ENCODE peak calls at places on chromosome 17, in ten cellular contexts. W is HL-60; X is CD8-positive, alpha-beta T cell; H is GM23338; M is tibial nerve; P is tibial artery; R is GM12865; E is dorsolateral prefrontal cortex; A is IMR-90; Z is ovary. Y is an unnamed sample.

GRCh38 chr17:56679767-56680422 is 86.4 kb downstream of the NOG start:
- DNase-seq in W (no peak), X (no peak), H (no peak), M (no peak), P (no peak), R (no peak), E (no peak), A (no peak), Z (no peak), Y (no peak)

GRCh38 chr17:286571-286970 is 66.0 kb downstream of the RPH3AL start:
- DNase-seq in W (no peak), X (no peak), H (no peak), M (no peak), P (no peak), R (no peak), E (no peak), A (no peak), Z (no peak), Y (no peak)

GRCh38 chr17:45123930-45124796 is 8.2 kb downstream of the PLCD3 start:
- DNase-seq in W (peak), X (no peak), H (peak), M (no peak), P (peak), R (peak), E (no peak), A (peak), Z (peak), Y (peak)

GRCh38 chr17:81517339-81518112 is 4.9 kb upstream of the ACTG1 start:
- DNase-seq in W (no peak), X (no peak), H (peak), M (no peak), P (no peak), R (peak), E (no peak), A (no peak), Z (no peak), Y (no peak)

GRCh38 chr17:50925296-50925891 is 59.2 kb upstream of the TOB1 start:
- DNase-seq in W (no peak), X (no peak), H (peak), M (no peak), P (no peak), R (no peak), E (no peak), A (no peak), Z (no peak), Y (no peak)

GRCh38 chr17:55746466-55746865 is 4.4 kb upstream of the PCTP start:
- DNase-seq in W (no peak), X (no peak), H (no peak), M (no peak), P (no peak), R (no peak), E (no peak), A (no peak), Z (no peak), Y (no peak)

GRCh38 chr17:74485841-74486240 is 19.4 kb downstream of the CD300A start:
- DNase-seq in W (no peak), X (no peak), H (no peak), M (no peak), P (no peak), R (no peak), E (no peak), A (no peak), Z (no peak), Y (no peak)

GRCh38 chr17:68580236-68580903 is 20.8 kb downstream of the FAM20A start:
- DNase-seq in W (peak), X (no peak), H (no peak), M (peak), P (peak), R (no peak), E (no peak), A (peak), Z (peak), Y (no peak)

GRCh38 chr17:7836596-7837374 is 2.8 kb downstream of the KDM6B start:
- DNase-seq in W (no peak), X (no peak), H (peak), M (peak), P (peak), R (peak), E (no peak), A (peak), Z (peak), Y (peak)

GRCh38 chr17:27585153-27585681 is 45.8 kb upstream of the LGALS9 start:
- DNase-seq in W (no peak), X (no peak), H (no peak), M (no peak), P (no peak), R (peak), E (no peak), A (no peak), Z (no peak), Y (no peak)

GRCh38 chr17:70913086-70913485 is 743.8 kb downstream of the KCNJ2 start:
- DNase-seq in W (no peak), X (no peak), H (no peak), M (no peak), P (no peak), R (no peak), E (no peak), A (peak), Z (no peak), Y (no peak)

GRCh38 chr17:53627511-53627910 is 195.2 kb upstream of the KIF2B start:
- DNase-seq in W (no peak), X (no peak), H (no peak), M (no peak), P (no peak), R (no peak), E (no peak), A (peak), Z (no peak), Y (no peak)

GRCh38 chr17:67435122-67435521 is 58.0 kb downstream of the PITPNC1 start:
- DNase-seq in W (peak), X (peak), H (no peak), M (no peak), P (no peak), R (no peak), E (no peak), A (no peak), Z (no peak), Y (no peak)

GRCh38 chr17:55295411-55296170 is 30.8 kb downstream of the HLF start:
- DNase-seq in W (peak), X (peak), H (peak), M (peak), P (peak), R (peak), E (no peak), A (peak), Z (peak), Y (peak)

GRCh38 chr17:60526726-60527125 is 684 bp upstream of the APPBP2 start:
- DNase-seq in W (no peak), X (no peak), H (peak), M (no peak), P (no peak), R (no peak), E (no peak), A (peak), Z (no peak), Y (no peak)

GRCh38 chr17:74295625-74296547 is 21.9 kb downstream of the DNAI2 start:
- DNase-seq in W (no peak), X (no peak), H (no peak), M (no peak), P (no peak), R (no peak), E (no peak), A (no peak), Z (no peak), Y (no peak)

GRCh38 chr17:4420692-4421131 is 13.0 kb upstream of the SPNS3 start:
- DNase-seq in W (no peak), X (peak), H (peak), M (peak), P (peak), R (peak), E (peak), A (peak), Z (no peak), Y (peak)

GRCh38 chr17:82592751-82593589 is 55.3 kb downstream of the WDR45B start:
- DNase-seq in W (peak), X (peak), H (peak), M (peak), P (peak), R (peak), E (peak), A (peak), Z (peak), Y (peak)

GRCh38 chr17:79980246-79981043 is 55.2 kb downstream of the TBC1D16 start:
- DNase-seq in W (no peak), X (no peak), H (no peak), M (no peak), P (no peak), R (no peak), E (peak), A (no peak), Z (peak), Y (no peak)

GRCh38 chr17:57948555-57949420 is 6.4 kb downstream of the CUEDC1 start:
- DNase-seq in W (no peak), X (no peak), H (peak), M (no peak), P (no peak), R (peak), E (no peak), A (peak), Z (no peak), Y (peak)

GRCh38 chr17:60425626-60426025 is 3.3 kb downstream of the CHCT1 start:
- DNase-seq in W (no peak), X (no peak), H (no peak), M (no peak), P (no peak), R (no peak), E (no peak), A (no peak), Z (no peak), Y (no peak)

GRCh38 chr17:81832608-81833159 is 407 bp downstream of the MCRIP1 start:
- DNase-seq in W (peak), X (no peak), H (peak), M (peak), P (no peak), R (peak), E (no peak), A (no peak), Z (no peak), Y (no peak)

GRCh38 chr17:80826955-80827645 is 164.5 kb upstream of the CHMP6 start:
- DNase-seq in W (no peak), X (no peak), H (no peak), M (peak), P (peak), R (no peak), E (peak), A (peak), Z (no peak), Y (peak)

GRCh38 chr17:60326702-60327101 is 65.2 kb downstream of the USP32 start:
- DNase-seq in W (no peak), X (no peak), H (no peak), M (no peak), P (no peak), R (no peak), E (no peak), A (peak), Z (no peak), Y (no peak)

GRCh38 chr17:45770632-45771472 is 13.3 kb upstream of the CRHR1 start:
- DNase-seq in W (no peak), X (no peak), H (peak), M (no peak), P (no peak), R (no peak), E (no peak), A (no peak), Z (no peak), Y (no peak)

GRCh38 chr17:73991260-73991659 is 212.2 kb upstream of the RPL38 start:
- DNase-seq in W (no peak), X (no peak), H (no peak), M (no peak), P (no peak), R (no peak), E (no peak), A (no peak), Z (no peak), Y (no peak)

GRCh38 chr17:43366809-43367587 is 31.8 kb upstream of the ARL4D start:
- DNase-seq in W (no peak), X (no peak), H (peak), M (no peak), P (no peak), R (no peak), E (no peak), A (no peak), Z (peak), Y (no peak)

GRCh38 chr17:27893834-27894503 is 804 bp upstream of the LYRM9 start:
- DNase-seq in W (no peak), X (no peak), H (peak), M (no peak), P (no peak), R (no peak), E (no peak), A (no peak), Z (no peak), Y (no peak)

GRCh38 chr17:50347087-50347893 is 1.4 kb downstream of the XYLT2 start:
- DNase-seq in W (no peak), X (no peak), H (peak), M (no peak), P (no peak), R (no peak), E (no peak), A (peak), Z (peak), Y (no peak)

GRCh38 chr17:68314916-68315535 is 23.7 kb downstream of the ARSG start:
- DNase-seq in W (no peak), X (no peak), H (no peak), M (peak), P (peak), R (no peak), E (no peak), A (no peak), Z (no peak), Y (no peak)

GRCh38 chr17:43016216-43016615 is 6.0 kb downstream of the VAT1 start:
- DNase-seq in W (no peak), X (no peak), H (no peak), M (no peak), P (no peak), R (no peak), E (no peak), A (no peak), Z (no peak), Y (no peak)

GRCh38 chr17:36128411-36128978 is 24.9 kb downstream of the CCL4 start:
- DNase-seq in W (no peak), X (no peak), H (no peak), M (no peak), P (no peak), R (no peak), E (no peak), A (no peak), Z (no peak), Y (no peak)

GRCh38 chr17:45347451-45347850 is 30.6 kb upstream of the MAP3K14 start:
- DNase-seq in W (no peak), X (no peak), H (no peak), M (no peak), P (no peak), R (no peak), E (no peak), A (no peak), Z (no peak), Y (no peak)

GRCh38 chr17:36534117-36534880 is at the start of gene MYO19:
- DNase-seq in W (peak), X (no peak), H (peak), M (peak), P (peak), R (peak), E (peak), A (peak), Z (peak), Y (no peak)

GRCh38 chr17:35065880-35066279 is 2.4 kb upstream of the RFFL start:
- DNase-seq in W (no peak), X (no peak), H (no peak), M (no peak), P (no peak), R (no peak), E (no peak), A (no peak), Z (no peak), Y (no peak)

GRCh38 chr17:65103896-65104295 is 33.3 kb upstream of the RGS9 start:
- DNase-seq in W (no peak), X (no peak), H (no peak), M (no peak), P (no peak), R (peak), E (no peak), A (peak), Z (no peak), Y (no peak)

GRCh38 chr17:27345141-27345904 is 51.4 kb downstream of the WSB1 start:
- DNase-seq in W (no peak), X (no peak), H (peak), M (no peak), P (no peak), R (no peak), E (no peak), A (peak), Z (no peak), Y (no peak)

DNA sequence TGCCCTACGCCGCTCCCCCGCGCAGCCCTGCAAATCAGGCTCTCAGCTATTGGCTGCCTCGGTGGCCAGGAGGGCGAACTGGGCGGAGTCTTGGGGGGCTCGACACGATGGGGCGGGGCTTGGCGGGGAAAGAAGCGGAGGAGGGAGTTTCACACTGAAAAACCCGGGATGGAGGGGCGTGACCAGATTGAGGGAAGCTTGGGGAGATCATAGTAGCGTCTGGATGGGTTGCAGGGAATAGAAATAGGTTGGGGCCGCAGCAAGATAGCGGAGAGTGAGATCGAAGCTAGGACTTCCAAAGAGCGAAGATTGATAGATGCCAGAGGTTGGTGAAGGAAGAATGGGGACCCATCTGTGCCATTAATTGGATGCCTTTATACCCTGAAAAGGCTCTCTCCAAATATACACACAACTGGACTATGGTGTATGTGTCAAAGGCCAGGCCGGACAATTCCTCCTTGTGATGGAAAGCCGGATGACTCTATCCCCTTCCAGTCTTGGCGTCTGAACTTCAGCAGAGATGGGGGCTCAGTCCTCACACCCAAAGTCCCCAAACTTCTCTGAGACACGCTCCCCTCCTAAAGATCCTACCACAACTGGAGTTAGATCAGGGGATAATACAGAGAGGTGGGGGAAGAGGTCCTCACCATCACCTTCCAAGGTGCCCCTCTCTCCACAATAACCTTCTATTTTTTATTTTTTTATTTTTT is 384 bp upstream of the STAC2 start:
- DNase-seq in W (no peak), X (peak), H (peak), M (peak), P (peak), R (no peak), E (peak), A (peak), Z (peak), Y (no peak)
- H3K4me3 ChIP-seq in W (no peak), X (peak), H (peak), M (peak), P (peak), R (no peak), E (peak), A (peak), Z (peak), Y (peak)

GRCh38 chr17:40658396-40658795 is 6.6 kb downstream of the KRT222 start:
- DNase-seq in W (no peak), X (no peak), H (no peak), M (no peak), P (no peak), R (no peak), E (no peak), A (no peak), Z (no peak), Y (no peak)
- TF ChIP-seq CTCF in W (no peak), X (no peak), H (no peak), M (no peak), P (no peak), R (no peak), E (no peak), A (no peak), Z (no peak), Y (no peak)

DNA sequence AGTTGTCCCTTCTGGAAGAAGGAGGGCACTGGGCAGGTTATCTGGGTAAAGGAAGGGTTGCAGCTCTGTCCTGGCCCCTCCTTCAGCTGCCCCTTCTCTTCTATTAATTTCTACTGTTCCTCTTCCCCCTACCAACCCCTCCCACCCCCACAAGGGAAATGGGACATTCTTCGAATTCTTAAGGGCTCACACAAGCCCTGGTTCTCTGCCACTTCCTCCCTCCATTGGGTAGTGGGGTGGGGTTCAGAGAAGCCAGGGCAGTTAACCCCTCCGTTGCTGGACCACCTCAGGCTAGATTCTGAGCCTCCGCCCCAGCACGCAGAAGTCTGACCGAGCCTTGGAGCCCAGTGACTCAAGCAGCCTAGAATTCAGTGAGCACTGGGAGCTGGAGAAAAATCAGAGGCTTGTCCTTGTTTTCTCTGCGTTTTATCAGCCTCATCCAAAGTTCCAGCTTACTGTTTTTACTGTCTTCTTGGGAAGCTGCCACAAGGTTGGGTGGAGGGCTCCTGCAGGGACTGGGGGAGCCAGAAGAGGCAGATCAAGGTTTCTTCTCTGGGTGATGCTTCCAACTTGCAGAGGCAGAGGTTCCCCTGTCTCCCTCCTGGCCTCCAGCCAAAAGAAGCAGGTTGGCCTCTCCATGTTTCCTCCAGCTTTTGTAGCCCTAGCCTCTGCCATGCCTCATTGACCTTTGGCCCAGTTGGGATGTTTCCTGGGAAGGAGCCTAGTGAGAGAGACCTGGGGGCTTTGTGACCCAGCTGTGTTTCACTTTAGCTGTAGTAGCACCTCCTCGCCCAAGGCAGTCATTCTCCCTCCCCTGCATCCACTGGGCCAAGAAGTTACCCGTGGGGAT is 10.2 kb downstream of the LASP1 start:
- DNase-seq in W (no peak), X (no peak), H (peak), M (peak), P (no peak), R (no peak), E (no peak), A (peak), Z (peak), Y (no peak)
- H3K4me3 ChIP-seq in W (no peak), X (peak), H (peak), M (no peak), P (peak), R (no peak), E (no peak), A (no peak), Z (no peak), Y (peak)

GRCh38 chr17:5793899-5794298 is 209.6 kb upstream of the NLRP1 start:
- DNase-seq in W (no peak), X (no peak), H (peak), M (no peak), P (no peak), R (peak), E (no peak), A (no peak), Z (no peak), Y (no peak)

GRCh38 chr17:5797447-5797846 is 213.1 kb upstream of the NLRP1 start:
- DNase-seq in W (no peak), X (no peak), H (peak), M (no peak), P (no peak), R (no peak), E (no peak), A (no peak), Z (no peak), Y (no peak)

GRCh38 chr17:5794881-5795486 is 210.7 kb upstream of the NLRP1 start:
- DNase-seq in W (no peak), X (no peak), H (no peak), M (no peak), P (no peak), R (peak), E (no peak), A (no peak), Z (no peak), Y (no peak)

GRCh38 chr17:5789443-5789842 is 205.1 kb upstream of the NLRP1 start:
- DNase-seq in W (no peak), X (no peak), H (no peak), M (no peak), P (no peak), R (no peak), E (no peak), A (no peak), Z (no peak), Y (no peak)

DNA sequence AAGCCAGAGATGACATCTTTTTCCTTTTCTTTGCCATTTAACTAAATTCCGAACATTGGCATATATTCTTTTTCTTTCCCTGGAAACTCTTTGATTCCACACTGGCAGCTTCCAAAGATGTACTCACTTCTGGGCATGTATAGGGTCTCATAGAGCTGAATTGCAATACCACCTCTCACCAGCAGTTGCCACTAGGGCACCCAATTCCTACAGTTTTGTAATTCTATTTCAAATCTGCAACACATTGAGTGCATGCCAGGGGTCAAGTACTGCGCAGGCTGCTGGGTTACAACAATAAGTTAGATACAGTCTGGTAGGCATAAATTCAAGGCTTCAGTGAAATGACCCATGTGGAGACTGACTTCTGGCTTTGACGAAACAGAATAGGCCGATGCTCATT is 208.8 kb upstream of the NLRP1 start:
- DNase-seq in W (no peak), X (no peak), H (no peak), M (no peak), P (no peak), R (no peak), E (no peak), A (no peak), Z (no peak), Y (no peak)
- TF ChIP-seq CTCF in W (no peak), X (no peak), H (no peak), M (no peak), P (no peak), R (peak), E (no peak), A (peak), Z (no peak), Y (peak)

Y was measured in AG04450.